ENCODE peak calls at places on chromosomes 6 and 20, in nine cellular contexts. One of them, this sample, is unnamed.

GRCh38 chr20:22918286-22918983 is 116.7 kb upstream of the SSTR4 start:
- DNase-seq in tibial nerve: no peak
- DNase-seq in A549: no peak
- DNase-seq in body of pancreas: no peak
- DNase-seq in breast epithelium: no peak
- DNase-seq in suprapubic skin: no peak
- DNase-seq in sigmoid colon: no peak
- DNase-seq in HCT116: no peak
- DNase-seq in adrenal gland: no peak
- DNase-seq in this sample: no peak

GRCh38 chr20:54389872-54390271 is 85.5 kb upstream of the DOK5 start:
- DNase-seq in suprapubic skin: no peak
- DNase-seq in breast epithelium: no peak
- DNase-seq in A549: no peak
- DNase-seq in sigmoid colon: no peak
- DNase-seq in body of pancreas: no peak
- DNase-seq in tibial nerve: no peak
- DNase-seq in adrenal gland: no peak
- DNase-seq in HCT116: no peak
- DNase-seq in this sample: no peak

GRCh38 chr6:43884660-43885022 is 114.6 kb downstream of the VEGFA start:
- DNase-seq in tibial nerve: no peak
- DNase-seq in suprapubic skin: no peak
- DNase-seq in sigmoid colon: no peak
- DNase-seq in A549: no peak
- DNase-seq in body of pancreas: peak; percentile 13
- DNase-seq in adrenal gland: no peak
- DNase-seq in HCT116: no peak
- DNase-seq in breast epithelium: no peak
- DNase-seq in this sample: no peak

GRCh38 chr6:136326038-136326561 is 36.5 kb upstream of the BCLAF1 start:
- DNase-seq in adrenal gland: no peak
- DNase-seq in breast epithelium: no peak
- DNase-seq in A549: peak; percentile 24
- DNase-seq in body of pancreas: peak; percentile 24
- DNase-seq in HCT116: no peak
- DNase-seq in tibial nerve: no peak
- DNase-seq in suprapubic skin: no peak
- DNase-seq in sigmoid colon: no peak
- DNase-seq in this sample: peak; percentile 43

GRCh38 chr6:35368038-35368887 is 25.9 kb downstream of the PPARD start:
- DNase-seq in HCT116: peak; percentile 93
- DNase-seq in body of pancreas: no peak
- DNase-seq in tibial nerve: no peak
- DNase-seq in suprapubic skin: no peak
- DNase-seq in sigmoid colon: no peak
- DNase-seq in A549: peak; percentile 55
- DNase-seq in adrenal gland: no peak
- DNase-seq in breast epithelium: no peak
- DNase-seq in this sample: no peak

GRCh38 chr6:12012231-12012565 is at the start of gene HIVEP1:
- DNase-seq in HCT116: no peak
- DNase-seq in A549: no peak
- DNase-seq in breast epithelium: no peak
- DNase-seq in tibial nerve: no peak
- DNase-seq in suprapubic skin: peak; percentile 75
- DNase-seq in adrenal gland: peak; percentile 39
- DNase-seq in sigmoid colon: peak; percentile 71
- DNase-seq in body of pancreas: peak; percentile 25
- DNase-seq in this sample: peak; percentile 44

GRCh38 chr20:709864-710761 is 34.5 kb upstream of the SCRT2 start:
- DNase-seq in tibial nerve: no peak
- DNase-seq in sigmoid colon: peak; percentile 32
- DNase-seq in adrenal gland: no peak
- DNase-seq in A549: no peak
- DNase-seq in suprapubic skin: no peak
- DNase-seq in HCT116: no peak
- DNase-seq in breast epithelium: no peak
- DNase-seq in body of pancreas: no peak
- DNase-seq in this sample: no peak

GRCh38 chr20:24066075-24066700 is 77.6 kb upstream of the GGTLC1 start:
- DNase-seq in HCT116: no peak
- DNase-seq in body of pancreas: no peak
- DNase-seq in suprapubic skin: no peak
- DNase-seq in tibial nerve: no peak
- DNase-seq in breast epithelium: no peak
- DNase-seq in A549: no peak
- DNase-seq in sigmoid colon: no peak
- DNase-seq in adrenal gland: no peak
- DNase-seq in this sample: no peak

GRCh38 chr6:127464881-127465459 is 5.8 kb upstream of the KIAA0408 start:
- DNase-seq in A549: peak; percentile 58
- DNase-seq in adrenal gland: peak; percentile 84
- DNase-seq in body of pancreas: peak; percentile 75
- DNase-seq in breast epithelium: peak; percentile 63
- DNase-seq in HCT116: peak; percentile 28
- DNase-seq in suprapubic skin: peak; percentile 83
- DNase-seq in sigmoid colon: peak; percentile 88
- DNase-seq in tibial nerve: peak; percentile 61
- DNase-seq in this sample: peak; percentile 68

GRCh38 chr6:6859722-6860121 is 248.0 kb upstream of the RREB1 start:
- DNase-seq in suprapubic skin: no peak
- DNase-seq in sigmoid colon: no peak
- DNase-seq in tibial nerve: no peak
- DNase-seq in adrenal gland: no peak
- DNase-seq in body of pancreas: no peak
- DNase-seq in HCT116: no peak
- DNase-seq in A549: no peak
- DNase-seq in breast epithelium: no peak
- DNase-seq in this sample: no peak

GRCh38 chr6:138691595-138692057 is 81.9 kb upstream of the CCDC28A start:
- DNase-seq in breast epithelium: no peak
- DNase-seq in body of pancreas: no peak
- DNase-seq in tibial nerve: no peak
- DNase-seq in suprapubic skin: no peak
- DNase-seq in A549: peak; percentile 9
- DNase-seq in adrenal gland: no peak
- DNase-seq in HCT116: peak; percentile 52
- DNase-seq in sigmoid colon: no peak
- DNase-seq in this sample: peak; percentile 36

GRCh38 chr20:45415822-45416637 is at the start of gene PIGT:
- DNase-seq in breast epithelium: peak; percentile 84
- DNase-seq in body of pancreas: peak; percentile 88
- DNase-seq in adrenal gland: peak; percentile 86
- DNase-seq in sigmoid colon: peak; percentile 93
- DNase-seq in HCT116: peak; percentile 63
- DNase-seq in tibial nerve: peak; percentile 80
- DNase-seq in A549: peak; percentile 84
- DNase-seq in suprapubic skin: peak; percentile 93
- DNase-seq in this sample: peak; percentile 86

GRCh38 chr6:170553686-170554085 is 483 bp upstream of the TBP start:
- DNase-seq in sigmoid colon: no peak
- DNase-seq in A549: no peak
- DNase-seq in HCT116: no peak
- DNase-seq in suprapubic skin: no peak
- DNase-seq in tibial nerve: peak; percentile 51
- DNase-seq in body of pancreas: peak; percentile 43
- DNase-seq in breast epithelium: no peak
- DNase-seq in adrenal gland: peak; percentile 35
- DNase-seq in this sample: no peak

GRCh38 chr6:144219056-144219685 is 66.0 kb upstream of the UTRN start:
- DNase-seq in HCT116: peak; percentile 40
- DNase-seq in suprapubic skin: no peak
- DNase-seq in adrenal gland: no peak
- DNase-seq in A549: peak; percentile 44
- DNase-seq in breast epithelium: no peak
- DNase-seq in tibial nerve: no peak
- DNase-seq in body of pancreas: no peak
- DNase-seq in sigmoid colon: no peak
- DNase-seq in this sample: no peak

GRCh38 chr6:134217516-134218140 is 100.3 kb downstream of the SGK1 start:
- DNase-seq in adrenal gland: no peak
- DNase-seq in HCT116: no peak
- DNase-seq in tibial nerve: no peak
- DNase-seq in A549: no peak
- DNase-seq in suprapubic skin: no peak
- DNase-seq in body of pancreas: no peak
- DNase-seq in sigmoid colon: no peak
- DNase-seq in breast epithelium: no peak
- DNase-seq in this sample: no peak

GRCh38 chr6:134211297-134211696 is 106.6 kb downstream of the SGK1 start:
- DNase-seq in body of pancreas: no peak
- DNase-seq in A549: no peak
- DNase-seq in tibial nerve: no peak
- DNase-seq in suprapubic skin: no peak
- DNase-seq in breast epithelium: no peak
- DNase-seq in adrenal gland: no peak
- DNase-seq in sigmoid colon: no peak
- DNase-seq in HCT116: no peak
- DNase-seq in this sample: no peak

GRCh38 chr6:134221250-134221649 is 96.7 kb downstream of the SGK1 start:
- DNase-seq in sigmoid colon: no peak
- DNase-seq in breast epithelium: no peak
- DNase-seq in adrenal gland: no peak
- DNase-seq in body of pancreas: no peak
- DNase-seq in A549: no peak
- DNase-seq in tibial nerve: no peak
- DNase-seq in HCT116: no peak
- DNase-seq in suprapubic skin: no peak
- DNase-seq in this sample: no peak

GRCh38 chr6:134217110-134217509 is 100.8 kb downstream of the SGK1 start:
- DNase-seq in HCT116: no peak
- DNase-seq in suprapubic skin: no peak
- DNase-seq in tibial nerve: no peak
- DNase-seq in breast epithelium: no peak
- DNase-seq in A549: no peak
- DNase-seq in adrenal gland: no peak
- DNase-seq in body of pancreas: no peak
- DNase-seq in sigmoid colon: no peak
- DNase-seq in this sample: no peak

GRCh38 chr6:134216304-134217029 is 101.4 kb downstream of the SGK1 start:
- DNase-seq in adrenal gland: no peak
- DNase-seq in suprapubic skin: no peak
- DNase-seq in breast epithelium: no peak
- DNase-seq in HCT116: no peak
- DNase-seq in A549: no peak
- DNase-seq in body of pancreas: no peak
- DNase-seq in tibial nerve: no peak
- DNase-seq in sigmoid colon: no peak
- DNase-seq in this sample: no peak
- H3K9me3 ChIP-seq in adrenal gland: no peaks in the 10 kb centered on the region
- H3K9me3 ChIP-seq in suprapubic skin: no peaks in the 10 kb centered on the region
- H3K9me3 ChIP-seq in breast epithelium: no peaks in the 10 kb centered on the region
- H3K9me3 ChIP-seq in HCT116: no peaks in the 10 kb centered on the region
- H3K9me3 ChIP-seq in A549: no peaks in the 10 kb centered on the region
- H3K9me3 ChIP-seq in body of pancreas: no peaks in the 10 kb centered on the region
- H3K9me3 ChIP-seq in tibial nerve: no peaks in the 10 kb centered on the region
- H3K9me3 ChIP-seq in sigmoid colon: no peaks in the 10 kb centered on the region
- H3K9me3 ChIP-seq in this sample: no peaks in the 10 kb centered on the region

GRCh38 chr20:50533464-50533863 is 23.3 kb downstream of the PTPN1 start:
- DNase-seq in adrenal gland: no peak
- DNase-seq in HCT116: no peak
- DNase-seq in breast epithelium: no peak
- DNase-seq in tibial nerve: no peak
- DNase-seq in sigmoid colon: no peak
- DNase-seq in suprapubic skin: no peak
- DNase-seq in body of pancreas: no peak
- DNase-seq in A549: no peak
- DNase-seq in this sample: no peak
- H3K4me1 ChIP-seq in adrenal gland: peaks cover 7% of the 10 kb centered on the region
- H3K4me1 ChIP-seq in HCT116: peaks cover 48% of the 10 kb centered on the region
- H3K4me1 ChIP-seq in breast epithelium: peaks cover 4% of the 10 kb centered on the region
- H3K4me1 ChIP-seq in tibial nerve: peaks cover 60% of the 10 kb centered on the region
- H3K4me1 ChIP-seq in sigmoid colon: peaks cover 40% of the 10 kb centered on the region
- H3K4me1 ChIP-seq in suprapubic skin: peaks cover 67% of the 10 kb centered on the region
- H3K4me1 ChIP-seq in body of pancreas: peaks cover 14% of the 10 kb centered on the region
- H3K4me1 ChIP-seq in A549: peaks cover 19% of the 10 kb centered on the region
- H3K4me1 ChIP-seq in this sample: peaks cover 51% of the 10 kb centered on the region

DNA sequence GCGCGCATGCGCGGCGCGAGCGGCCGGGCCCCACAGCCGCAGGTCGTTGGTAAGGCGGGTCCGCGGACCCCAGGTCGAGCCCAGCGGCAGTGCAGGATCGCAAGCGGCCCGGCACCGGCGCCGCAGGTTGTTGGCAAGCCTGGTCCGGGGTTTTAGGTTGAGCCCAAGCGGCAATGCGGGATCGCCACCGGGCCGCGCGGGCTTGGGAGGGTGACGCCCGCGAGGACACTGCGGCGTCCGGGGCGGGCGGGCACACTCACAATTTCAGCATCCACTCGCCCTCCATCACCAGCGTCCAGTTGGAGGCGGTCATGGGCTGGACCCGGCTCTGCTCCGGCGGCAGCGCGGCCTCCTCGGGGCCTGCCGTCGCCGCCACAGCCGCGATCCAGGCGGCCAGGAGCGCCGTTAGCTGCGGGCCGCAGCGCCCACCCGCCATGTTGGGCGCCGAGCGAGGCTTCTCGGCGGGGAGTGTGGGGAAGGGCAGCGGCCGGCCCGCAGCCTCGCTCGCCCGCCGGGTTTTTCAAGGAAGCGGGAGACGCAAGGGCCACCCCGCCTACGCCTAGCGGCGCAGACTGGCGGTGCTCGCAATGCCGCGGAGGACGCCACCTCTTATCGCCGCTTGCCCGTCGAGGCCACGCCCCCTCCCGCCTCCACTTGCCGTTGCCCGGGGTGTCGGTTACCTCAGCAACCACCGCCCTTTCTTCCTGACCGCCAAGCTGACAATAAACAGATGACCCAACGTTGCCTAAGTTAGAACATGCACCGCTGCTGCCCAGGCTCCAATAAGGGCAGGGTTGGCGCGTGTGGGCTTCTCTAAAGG is at the start of gene TMX4:
- DNase-seq in body of pancreas: peak; percentile 99
- DNase-seq in HCT116: peak; percentile 85
- DNase-seq in sigmoid colon: peak; percentile 99
- DNase-seq in adrenal gland: peak; percentile 99
- DNase-seq in breast epithelium: peak; percentile 96
- DNase-seq in suprapubic skin: peak; percentile 98
- DNase-seq in tibial nerve: peak; percentile 97
- DNase-seq in A549: peak; percentile 96
- DNase-seq in this sample: peak; percentile 96
- TF ChIP-seq POLR2A in body of pancreas: peak; percentile 97
- TF ChIP-seq POLR2A in HCT116: peak; percentile 93
- TF ChIP-seq POLR2A in sigmoid colon: peak; percentile 84
- TF ChIP-seq POLR2A in adrenal gland: peak; percentile 99
- TF ChIP-seq POLR2A in breast epithelium: peak; percentile 77
- TF ChIP-seq POLR2A in suprapubic skin: peak; percentile 71
- TF ChIP-seq POLR2A in tibial nerve: peak; percentile 85
- TF ChIP-seq POLR2A in A549: peak; percentile 99
- TF ChIP-seq POLR2A in this sample: peak; percentile 99

DNA sequence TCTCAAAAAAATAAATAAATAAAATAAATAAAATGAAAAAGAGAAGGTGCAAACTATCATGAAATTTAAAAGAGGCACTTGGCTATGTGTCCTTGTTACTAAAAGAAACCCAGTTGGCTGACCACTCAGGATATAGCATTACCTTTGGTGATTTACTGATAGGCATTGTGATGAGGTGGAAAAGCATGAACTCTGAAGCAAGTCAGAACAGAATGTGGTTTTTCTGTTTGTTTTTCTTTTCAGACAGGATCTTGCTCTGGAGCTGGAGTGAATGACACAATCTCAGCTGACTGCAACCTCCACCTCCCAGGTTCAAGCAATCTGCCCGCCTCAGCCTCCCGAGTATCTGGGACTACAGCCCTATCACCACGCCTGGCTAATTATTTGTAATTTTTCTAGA is 31.9 kb downstream of the ZNF184 start:
- DNase-seq in tibial nerve: no peak
- DNase-seq in A549: no peak
- DNase-seq in body of pancreas: no peak
- DNase-seq in suprapubic skin: no peak
- DNase-seq in adrenal gland: no peak
- DNase-seq in HCT116: no peak
- DNase-seq in sigmoid colon: no peak
- DNase-seq in breast epithelium: no peak
- DNase-seq in this sample: no peak
- H3K9me3 ChIP-seq in tibial nerve: peaks cover 13% of the 10 kb centered on the region
- H3K9me3 ChIP-seq in A549: peaks cover 15% of the 10 kb centered on the region
- H3K9me3 ChIP-seq in body of pancreas: peaks cover under 1% of the 10 kb centered on the region
- H3K9me3 ChIP-seq in suprapubic skin: peaks cover 7% of the 10 kb centered on the region
- H3K9me3 ChIP-seq in adrenal gland: no peaks in the 10 kb centered on the region
- H3K9me3 ChIP-seq in HCT116: no peaks in the 10 kb centered on the region
- H3K9me3 ChIP-seq in sigmoid colon: no peaks in the 10 kb centered on the region
- H3K9me3 ChIP-seq in breast epithelium: peaks cover 2% of the 10 kb centered on the region
- H3K9me3 ChIP-seq in this sample: no peaks in the 10 kb centered on the region